ENCODE peak calls at places on chromosomes 13 and 19, in six cellular contexts. B is RWPE2, V is lower lobe of right lung, M is tibial artery, S is mammary epithelial cell, D is tibial nerve. O is an unnamed sample.
A peak's percentile ranks its signal among the peaks of the same experiment; 100 is the strongest.

GRCh38 chr13:34942732-34943674 is 933 bp downstream of the NBEA start:
- DNase-seq in B (no peak), V (peak; percentile 58), M (peak; percentile 19), S (no peak), D (no peak), O (peak; percentile 15)

GRCh38 chr13:33953203-33953602 is 135.3 kb downstream of the RFC3 start:
- DNase-seq in B (no peak), V (no peak), M (no peak), S (peak; percentile 57), D (no peak), O (no peak)

GRCh38 chr13:21322988-21323387 is 136.1 kb downstream of the ZDHHC20 start:
- DNase-seq in B (no peak), V (no peak), M (no peak), S (no peak), D (no peak), O (no peak)

GRCh38 chr13:52599037-52599852 is 43.0 kb upstream of the HNRNPA1L2 start:
- DNase-seq in B (no peak), V (no peak), M (no peak), S (peak; percentile 83), D (peak; percentile 28), O (peak; percentile 59)

GRCh38 chr19:7191946-7192691 is 102.1 kb downstream of the INSR start:
- DNase-seq in B (no peak), V (no peak), M (no peak), S (no peak), D (no peak), O (no peak)

GRCh38 chr13:42039457-42039945 is 8.9 kb upstream of the DGKH start:
- DNase-seq in B (no peak), V (no peak), M (no peak), S (no peak), D (peak; percentile 24), O (no peak)

GRCh38 chr19:4086336-4086953 is 19.7 kb upstream of the ZBTB7A start:
- DNase-seq in B (no peak), V (no peak), M (no peak), S (no peak), D (no peak), O (no peak)

GRCh38 chr13:69737129-69737935 is 370.3 kb upstream of the ATXN8OS start:
- DNase-seq in B (no peak), V (no peak), M (no peak), S (no peak), D (no peak), O (peak; percentile 18)

GRCh38 chr19:14004619-14005380 is 1.3 kb downstream of the RFX1 start:
- DNase-seq in B (no peak), V (peak; percentile 77), M (peak; percentile 83), S (peak; percentile 19), D (peak; percentile 66), O (peak; percentile 78)

GRCh38 chr13:112893570-112894422 is 75.2 kb upstream of the MCF2L start:
- DNase-seq in B (peak; percentile 61), V (peak; percentile 58), M (no peak), S (no peak), D (no peak), O (peak; percentile 38)

GRCh38 chr19:13881692-13882418 is 4.9 kb downstream of the NANOS3 start:
- DNase-seq in B (no peak), V (peak; percentile 65), M (no peak), S (no peak), D (no peak), O (no peak)

GRCh38 chr19:16252459-16253205 is 54.9 kb downstream of the AP1M1 start:
- DNase-seq in B (no peak), V (peak; percentile 67), M (peak; percentile 38), S (no peak), D (peak; percentile 44), O (peak; percentile 78)

GRCh38 chr19:55088021-55088451 is 12.4 kb downstream of the EPS8L1 start:
- DNase-seq in B (peak; percentile 42), V (no peak), M (no peak), S (no peak), D (no peak), O (no peak)

GRCh38 chr13:45412274-45413049 is 5.7 kb downstream of the SLC25A30 start:
- DNase-seq in B (no peak), V (no peak), M (no peak), S (no peak), D (no peak), O (no peak)

GRCh38 chr13:33678906-33679657 is 138.9 kb upstream of the RFC3 start:
- DNase-seq in B (no peak), V (peak; percentile 68), M (peak; percentile 37), S (peak; percentile 94), D (peak; percentile 34), O (peak; percentile 67)

GRCh38 chr13:48562296-48563066 is 29.6 kb upstream of the RCBTB2 start:
- DNase-seq in B (no peak), V (no peak), M (no peak), S (peak; percentile 84), D (no peak), O (no peak)

GRCh38 chr19:6414793-6415591 is 9.6 kb downstream of the KHSRP start:
- DNase-seq in B (no peak), V (no peak), M (no peak), S (no peak), D (no peak), O (no peak)

GRCh38 chr19:2330632-2331284 is 2.3 kb downstream of the SPPL2B start:
- DNase-seq in B (no peak), V (no peak), M (no peak), S (no peak), D (no peak), O (no peak)
- H3K4me1 ChIP-seq in B (no peaks in the 10 kb centered on the region), V (peaks cover 53% of the 10 kb centered on the region), M (peaks cover 42% of the 10 kb centered on the region), S (peaks cover 13% of the 10 kb centered on the region), D (peaks cover 79% of the 10 kb centered on the region), O (peaks cover 5% of the 10 kb centered on the region)

DNA sequence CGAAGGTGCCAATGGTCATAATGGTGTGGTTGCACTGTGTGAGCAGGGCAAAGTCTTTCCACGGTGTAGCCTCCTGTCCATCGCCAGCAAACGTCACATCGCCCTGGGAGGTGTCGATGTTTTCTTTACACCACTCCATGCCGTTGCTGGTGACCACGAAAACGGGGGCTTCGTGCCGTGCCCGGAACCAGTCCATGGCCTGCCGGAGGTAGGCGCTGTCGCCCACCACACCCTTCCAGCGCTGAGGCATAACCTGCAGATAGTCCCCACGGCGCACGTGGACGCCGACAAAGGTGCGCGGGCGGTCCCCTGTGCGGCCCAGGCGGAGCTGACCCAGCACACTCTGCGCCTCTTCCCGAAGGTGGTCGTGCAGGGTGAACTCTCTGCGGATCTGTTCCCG is 2.1 kb downstream of the FUT1 start:
- DNase-seq in B (no peak), V (no peak), M (no peak), S (no peak), D (no peak), O (no peak)
- H3K4me1 ChIP-seq in B (peaks cover 4% of the 10 kb centered on the region), V (peaks cover 26% of the 10 kb centered on the region), M (peaks cover 16% of the 10 kb centered on the region), S (peaks cover 4% of the 10 kb centered on the region), D (peaks cover 34% of the 10 kb centered on the region), O (no peaks in the 10 kb centered on the region)

DNA sequence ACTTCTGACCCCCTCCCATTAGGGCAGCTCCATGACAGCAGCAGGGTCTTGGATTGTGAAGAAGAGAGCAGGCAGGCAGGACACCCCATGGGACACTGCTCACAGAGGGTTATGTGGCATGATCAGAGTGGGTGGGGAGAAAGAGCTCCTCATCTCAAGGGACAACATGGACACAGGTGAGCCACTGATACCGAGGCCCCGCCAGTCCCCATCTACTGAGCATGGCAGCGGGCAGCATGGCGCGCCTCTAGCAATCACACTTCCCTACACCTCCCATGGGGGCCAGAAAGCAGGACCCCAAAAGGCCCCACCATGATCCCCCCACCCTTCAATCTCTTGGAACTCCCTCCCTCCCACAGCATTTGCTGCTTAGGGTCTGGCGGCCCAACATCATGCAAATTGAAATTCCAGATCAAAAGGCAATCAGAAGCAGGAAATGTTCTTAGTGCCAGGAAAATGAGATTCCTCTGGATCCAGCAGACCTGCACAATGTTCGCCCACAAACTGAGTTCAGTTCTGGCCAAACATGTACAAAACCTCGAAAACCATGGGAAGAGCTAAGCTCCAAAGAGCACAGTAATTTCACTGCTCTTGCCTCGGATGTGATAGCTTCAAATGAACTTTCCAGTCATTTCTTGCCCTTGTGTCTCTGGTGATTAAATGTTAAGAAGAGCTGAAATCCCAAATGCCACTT is 14.8 kb downstream of the DOCK9 start:
- DNase-seq in B (no peak), V (no peak), M (no peak), S (no peak), D (no peak), O (no peak)
- H3K4me1 ChIP-seq in B (peaks cover 8% of the 10 kb centered on the region), V (peaks cover 68% of the 10 kb centered on the region), M (peaks cover 37% of the 10 kb centered on the region), S (peaks cover 14% of the 10 kb centered on the region), D (peaks cover 95% of the 10 kb centered on the region), O (peaks cover 28% of the 10 kb centered on the region)

GRCh38 chr19:2228157-2229030 is 7.7 kb downstream of the PLEKHJ1 start:
- DNase-seq in B (no peak), V (no peak), M (no peak), S (no peak), D (no peak), O (no peak)

GRCh38 chr19:2226840-2227360 is 9.2 kb downstream of the PLEKHJ1 start:
- DNase-seq in B (no peak), V (no peak), M (no peak), S (no peak), D (no peak), O (no peak)

GRCh38 chr19:2226051-2226839 is 9.9 kb downstream of the PLEKHJ1 start:
- DNase-seq in B (no peak), V (no peak), M (no peak), S (no peak), D (no peak), O (no peak)

GRCh38 chr19:2229103-2230028 is 6.8 kb downstream of the PLEKHJ1 start:
- DNase-seq in B (no peak), V (no peak), M (no peak), S (no peak), D (no peak), O (no peak)

GRCh38 chr19:2227415-2228156 is 8.5 kb downstream of the PLEKHJ1 start:
- DNase-seq in B (no peak), V (no peak), M (peak; percentile 30), S (no peak), D (no peak), O (peak; percentile 84)
- H3K4me1 ChIP-seq in B (no peaks in the 10 kb centered on the region), V (no peaks in the 10 kb centered on the region), M (no peaks in the 10 kb centered on the region), S (no peaks in the 10 kb centered on the region), D (peaks cover 18% of the 10 kb centered on the region), O (no peaks in the 10 kb centered on the region)

GRCh38 chr19:10290876-10291553 is 1.3 kb downstream of the ICAM5 start:
- DNase-seq in B (peak; percentile 75), V (peak; percentile 90), M (no peak), S (peak; percentile 50), D (no peak), O (peak; percentile 90)
- H3K4me1 ChIP-seq in B (peaks cover 14% of the 10 kb centered on the region), V (peaks cover 97% of the 10 kb centered on the region), M (peaks cover 70% of the 10 kb centered on the region), S (peaks cover 43% of the 10 kb centered on the region), D (peaks cover 92% of the 10 kb centered on the region), O (peaks cover 14% of the 10 kb centered on the region)

DNA sequence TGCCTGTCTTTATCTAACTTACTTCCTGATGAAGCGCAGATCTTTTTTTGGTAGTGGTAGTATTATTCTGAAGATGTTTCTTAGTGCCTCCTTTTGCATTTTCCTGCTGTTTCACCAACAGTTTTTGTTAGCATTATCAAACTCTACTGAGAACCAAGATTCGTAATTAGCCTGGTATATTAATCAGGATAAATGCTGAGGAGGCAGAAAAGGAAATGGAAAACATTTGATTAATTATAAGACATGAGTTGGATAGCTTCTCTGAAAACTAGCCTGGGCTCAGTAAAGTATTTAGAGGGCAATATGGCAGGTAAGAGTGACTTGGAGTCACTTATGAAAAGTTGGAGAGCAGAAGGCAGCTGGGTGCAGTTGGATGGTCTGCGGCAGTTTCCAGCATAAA is 7.1 kb upstream of the TNFRSF19 start:
- DNase-seq in B (no peak), V (no peak), M (no peak), S (no peak), D (no peak), O (no peak)
- H3K4me1 ChIP-seq in B (peaks cover 11% of the 10 kb centered on the region), V (peaks cover 8% of the 10 kb centered on the region), M (peaks cover 7% of the 10 kb centered on the region), S (peaks cover 14% of the 10 kb centered on the region), D (peaks cover 16% of the 10 kb centered on the region), O (peaks cover 8% of the 10 kb centered on the region)